ENCODE peak calls at places on chromosome 10, in seven cellular contexts. N is H9, C is trophoblast cell, D is IMR-90, W is neuronal stem cell, E is mesenchymal stem cell, L is H1. T is an unnamed sample.
A peak's percentile ranks its signal among the peaks of the same experiment; 100 is the strongest.

GRCh38 chr10:97718659-97719142 is 5.2 kb downstream of the MARVELD1 start:
- DNase-seq in N (no peak), C (peak; percentile 98), D (no peak), W (no peak), E (no peak), L (no peak), T (no peak)

GRCh38 chr10:129764901-129765663 is 199.0 kb downstream of the EBF3 start:
- DNase-seq in N (peak; percentile 9), C (no peak), D (no peak), W (no peak), E (no peak), L (no peak), T (no peak)

GRCh38 chr10:69160809-69161225 is 19.2 kb upstream of the SUPV3L1 start:
- DNase-seq in N (no peak), C (no peak), D (peak; percentile 45), W (no peak), E (peak; percentile 10), L (no peak), T (no peak)

GRCh38 chr10:89062861-89063260 is 72.3 kb downstream of the FAS start:
- DNase-seq in N (no peak), C (no peak), D (no peak), W (no peak), E (no peak), L (no peak), T (no peak)

GRCh38 chr10:103599907-103600306 is 106.4 kb downstream of the NEURL1 start:
- DNase-seq in N (no peak), C (no peak), D (no peak), W (no peak), E (no peak), L (no peak), T (no peak)

GRCh38 chr10:125299476-125299875 is 139.1 kb upstream of the CTBP2 start:
- DNase-seq in N (no peak), C (no peak), D (no peak), W (no peak), E (no peak), L (no peak), T (no peak)

GRCh38 chr10:57905866-57906265 is 361.8 kb downstream of the IPMK start:
- DNase-seq in N (no peak), C (no peak), D (no peak), W (peak; percentile 1), E (no peak), L (no peak), T (no peak)

GRCh38 chr10:23886355-23886754 is 322.6 kb upstream of the KIAA1217 start:
- DNase-seq in N (peak; percentile 34), C (no peak), D (no peak), W (peak; percentile 8), E (no peak), L (no peak), T (peak; percentile 50)

GRCh38 chr10:26706936-26707335 is 9.4 kb downstream of the PDSS1 start:
- DNase-seq in N (no peak), C (no peak), D (no peak), W (no peak), E (no peak), L (no peak), T (no peak)

GRCh38 chr10:49272251-49273081 is 26.5 kb upstream of the C10orf71 start:
- DNase-seq in N (peak; percentile 17), C (no peak), D (peak; percentile 4), W (no peak), E (peak; percentile 22), L (no peak), T (no peak)

GRCh38 chr10:12707461-12708185 is 293.9 kb downstream of the CCDC3 start:
- DNase-seq in N (peak; percentile 42), C (peak; percentile 44), D (peak; percentile 99), W (no peak), E (peak; percentile 92), L (peak; percentile 17), T (peak; percentile 87)

GRCh38 chr10:46516660-46517416 is 39.6 kb downstream of the GPRIN2 start:
- DNase-seq in N (peak; percentile 28), C (no peak), D (peak; percentile 96), W (no peak), E (peak; percentile 80), L (no peak), T (peak; percentile 76)

GRCh38 chr10:91909178-91909677 is at the start of gene FGFBP3:
- DNase-seq in N (peak; percentile 71), C (no peak), D (peak; percentile 45), W (no peak), E (peak; percentile 77), L (no peak), T (peak; percentile 87)

GRCh38 chr10:79070091-79070610 is 1.4 kb downstream of the ZMIZ1 start:
- DNase-seq in N (no peak), C (no peak), D (no peak), W (peak; percentile 57), E (peak; percentile 64), L (no peak), T (peak; percentile 52)

GRCh38 chr10:106615081-106615480 is 549.4 kb downstream of the SORCS1 start:
- DNase-seq in N (no peak), C (no peak), D (peak; percentile 83), W (no peak), E (peak; percentile 28), L (no peak), T (peak; percentile 96)

GRCh38 chr10:46228076-46229071 is 58.4 kb upstream of the ANTXRL start:
- DNase-seq in N (peak; percentile 80), C (peak; percentile 79), D (peak; percentile 70), W (peak; percentile 83), E (peak; percentile 86), L (peak; percentile 60), T (peak; percentile 92)

GRCh38 chr10:132904169-132904813 is 38.1 kb downstream of the CFAP46 start:
- DNase-seq in N (peak; percentile 64), C (peak; percentile 4), D (peak; percentile 24), W (peak; percentile 11), E (peak; percentile 10), L (no peak), T (peak; percentile 43)

GRCh38 chr10:70300908-70301597 is 17.2 kb upstream of the NPFFR1 start:
- DNase-seq in N (no peak), C (no peak), D (no peak), W (no peak), E (no peak), L (no peak), T (no peak)

GRCh38 chr10:70299876-70300275 is 16.1 kb upstream of the NPFFR1 start:
- DNase-seq in N (no peak), C (no peak), D (no peak), W (no peak), E (no peak), L (no peak), T (no peak)

GRCh38 chr10:70297224-70297623 is 13.4 kb upstream of the NPFFR1 start:
- DNase-seq in N (no peak), C (no peak), D (no peak), W (no peak), E (no peak), L (no peak), T (no peak)

GRCh38 chr10:70302292-70302691 is 18.5 kb upstream of the NPFFR1 start:
- DNase-seq in N (no peak), C (no peak), D (peak; percentile 58), W (no peak), E (peak; percentile 47), L (no peak), T (no peak)

GRCh38 chr10:70300461-70300860 is 16.7 kb upstream of the NPFFR1 start:
- DNase-seq in N (no peak), C (no peak), D (no peak), W (no peak), E (no peak), L (no peak), T (no peak)
- H3K4ac ChIP-seq in N (no peak overlapping the region), C (no peak overlapping the region), D (no peak overlapping the region), W (no peak overlapping the region), E (no peak overlapping the region), L (no peak overlapping the region), T (no peak overlapping the region)

GRCh38 chr10:130878131-130878530 is 433.4 kb downstream of the TCERG1L start:
- DNase-seq in N (no peak), C (no peak), D (no peak), W (no peak), E (no peak), L (no peak), T (no peak)

GRCh38 chr10:130888493-130888892 is 423.0 kb downstream of the TCERG1L start:
- DNase-seq in N (no peak), C (no peak), D (no peak), W (no peak), E (no peak), L (no peak), T (no peak)

GRCh38 chr10:130884456-130884855 is 427.1 kb downstream of the TCERG1L start:
- DNase-seq in N (no peak), C (no peak), D (no peak), W (no peak), E (no peak), L (no peak), T (no peak)

GRCh38 chr10:130885021-130885655 is 426.4 kb downstream of the TCERG1L start:
- DNase-seq in N (no peak), C (no peak), D (no peak), W (no peak), E (no peak), L (no peak), T (no peak)

GRCh38 chr10:130882911-130883310 is 428.6 kb downstream of the TCERG1L start:
- DNase-seq in N (no peak), C (no peak), D (no peak), W (no peak), E (no peak), L (no peak), T (no peak)
- H2BK120ac ChIP-seq in N (no peak overlapping the region), C (no peak overlapping the region), D (no peak overlapping the region), W (no peak overlapping the region), E (no peak overlapping the region), L (no peak overlapping the region), T (no peak overlapping the region)

GRCh38 chr10:14510346-14510745 is 179.6 kb upstream of the FRMD4A start:
- DNase-seq in N (no peak), C (no peak), D (no peak), W (no peak), E (no peak), L (no peak), T (no peak)

GRCh38 chr10:14508725-14509124 is 178.0 kb upstream of the FRMD4A start:
- DNase-seq in N (no peak), C (no peak), D (no peak), W (no peak), E (no peak), L (no peak), T (no peak)

GRCh38 chr10:14507156-14507555 is 176.4 kb upstream of the FRMD4A start:
- DNase-seq in N (no peak), C (no peak), D (no peak), W (no peak), E (no peak), L (no peak), T (peak; percentile 14)

GRCh38 chr10:14502451-14502850 is 171.7 kb upstream of the FRMD4A start:
- DNase-seq in N (no peak), C (no peak), D (peak; percentile 44), W (no peak), E (no peak), L (no peak), T (no peak)

GRCh38 chr10:14507721-14508120 is 177.0 kb upstream of the FRMD4A start:
- DNase-seq in N (no peak), C (no peak), D (no peak), W (no peak), E (no peak), L (no peak), T (no peak)
- H3K4ac ChIP-seq in N (no peak overlapping the region), C (no peak overlapping the region), D (no peak overlapping the region), W (no peak overlapping the region), E (no peak overlapping the region), L (no peak overlapping the region), T (no peak overlapping the region)

DNA sequence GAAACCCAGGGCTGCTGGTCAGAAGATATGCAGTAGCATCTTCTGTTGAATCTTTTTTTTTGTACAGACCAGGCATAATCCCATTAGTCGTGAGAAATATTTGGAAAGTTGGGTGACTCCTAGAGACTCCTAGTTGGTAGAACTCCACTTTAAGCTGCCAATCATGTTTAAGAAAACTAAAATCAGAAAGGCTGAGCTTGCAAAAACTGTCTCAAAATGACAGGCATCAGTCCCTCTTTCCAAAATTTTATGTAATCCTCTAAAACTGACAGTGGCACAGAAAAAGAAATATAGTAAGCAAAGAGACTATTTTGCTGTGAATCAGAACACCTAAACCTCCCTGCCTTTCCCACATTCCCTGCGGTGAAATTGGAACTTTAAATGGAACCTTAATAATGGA is 568.5 kb downstream of the CCSER2 start:
- DNase-seq in N (no peak), C (no peak), D (no peak), W (no peak), E (no peak), L (no peak), T (no peak)
- H2BK120ac ChIP-seq in N (no peak overlapping the region), C (no peak overlapping the region), D (no peak overlapping the region), W (no peak overlapping the region), E (no peak overlapping the region), L (no peak overlapping the region), T (no peak overlapping the region)